ENCODE peak calls at places on chromosome 19, in six cellular contexts. One of them, this sample, is unnamed.

GRCh38 chr19:39083599-39083982 is 577 bp upstream of the ACP7 start:
- DNase-seq in breast epithelium: no peak
- DNase-seq in gastrocnemius medialis: no peak
- DNase-seq in cardiac muscle cell: no peak
- DNase-seq in SK-N-SH: no peak
- DNase-seq in psoas muscle: no peak
- DNase-seq in this sample: no peak

GRCh38 chr19:8459520-8460260 is 14.9 kb downstream of the HNRNPM start:
- DNase-seq in breast epithelium: no peak
- DNase-seq in gastrocnemius medialis: no peak
- DNase-seq in cardiac muscle cell: peak; percentile 63
- DNase-seq in SK-N-SH: no peak
- DNase-seq in psoas muscle: no peak
- DNase-seq in this sample: no peak

GRCh38 chr19:37950471-37951175 is 43.6 kb downstream of the SIPA1L3 start:
- DNase-seq in breast epithelium: no peak
- DNase-seq in gastrocnemius medialis: no peak
- DNase-seq in cardiac muscle cell: no peak
- DNase-seq in SK-N-SH: no peak
- DNase-seq in psoas muscle: no peak
- DNase-seq in this sample: no peak

GRCh38 chr19:37563518-37563917 is 31.1 kb downstream of the ZNF571 start:
- DNase-seq in breast epithelium: no peak
- DNase-seq in gastrocnemius medialis: no peak
- DNase-seq in cardiac muscle cell: no peak
- DNase-seq in SK-N-SH: no peak
- DNase-seq in psoas muscle: no peak
- DNase-seq in this sample: no peak

GRCh38 chr19:13987101-13987890 is 18.8 kb downstream of the RFX1 start:
- DNase-seq in breast epithelium: no peak
- DNase-seq in gastrocnemius medialis: peak; percentile 93
- DNase-seq in cardiac muscle cell: no peak
- DNase-seq in SK-N-SH: peak; percentile 53
- DNase-seq in psoas muscle: peak; percentile 92
- DNase-seq in this sample: peak; percentile 84

GRCh38 chr19:15529774-15530372 is 21.5 kb downstream of the CYP4F22 start:
- DNase-seq in breast epithelium: no peak
- DNase-seq in gastrocnemius medialis: no peak
- DNase-seq in cardiac muscle cell: peak; percentile 31
- DNase-seq in SK-N-SH: no peak
- DNase-seq in psoas muscle: no peak
- DNase-seq in this sample: no peak

GRCh38 chr19:55113570-55114039 is 3.8 kb downstream of the PPP1R12C start:
- DNase-seq in breast epithelium: peak; percentile 76
- DNase-seq in gastrocnemius medialis: peak; percentile 73
- DNase-seq in cardiac muscle cell: peak; percentile 95
- DNase-seq in SK-N-SH: peak; percentile 70
- DNase-seq in psoas muscle: peak; percentile 91
- DNase-seq in this sample: peak; percentile 83

GRCh38 chr19:3556978-3557460 is 367 bp downstream of the MFSD12 start:
- DNase-seq in breast epithelium: no peak
- DNase-seq in gastrocnemius medialis: no peak
- DNase-seq in cardiac muscle cell: peak; percentile 23
- DNase-seq in SK-N-SH: peak; percentile 74
- DNase-seq in psoas muscle: peak; percentile 76
- DNase-seq in this sample: peak; percentile 79

GRCh38 chr19:7862413-7862951 is 11.7 kb downstream of the PRR36 start:
- DNase-seq in breast epithelium: peak; percentile 65
- DNase-seq in gastrocnemius medialis: no peak
- DNase-seq in cardiac muscle cell: peak; percentile 70
- DNase-seq in SK-N-SH: peak; percentile 99
- DNase-seq in psoas muscle: peak; percentile 72
- DNase-seq in this sample: peak; percentile 88

GRCh38 chr19:35281303-35281702 is 1.0 kb upstream of the HAMP start:
- DNase-seq in breast epithelium: no peak
- DNase-seq in gastrocnemius medialis: no peak
- DNase-seq in cardiac muscle cell: no peak
- DNase-seq in SK-N-SH: no peak
- DNase-seq in psoas muscle: no peak
- DNase-seq in this sample: no peak

GRCh38 chr19:17944301-17944700 is 11.5 kb downstream of the CCDC124 start:
- DNase-seq in breast epithelium: no peak
- DNase-seq in gastrocnemius medialis: no peak
- DNase-seq in cardiac muscle cell: peak; percentile 71
- DNase-seq in SK-N-SH: no peak
- DNase-seq in psoas muscle: no peak
- DNase-seq in this sample: no peak

GRCh38 chr19:13015361-13016231 is 20.3 kb downstream of the NFIX start:
- DNase-seq in breast epithelium: no peak
- DNase-seq in gastrocnemius medialis: no peak
- DNase-seq in cardiac muscle cell: peak; percentile 53
- DNase-seq in SK-N-SH: no peak
- DNase-seq in psoas muscle: no peak
- DNase-seq in this sample: no peak

GRCh38 chr19:39325778-39326680 is 5.4 kb upstream of the LRFN1 start:
- DNase-seq in breast epithelium: no peak
- DNase-seq in gastrocnemius medialis: no peak
- DNase-seq in cardiac muscle cell: no peak
- DNase-seq in SK-N-SH: peak; percentile 53
- DNase-seq in psoas muscle: no peak
- DNase-seq in this sample: no peak

GRCh38 chr19:35419046-35419445 is 29.0 kb upstream of the FFAR2 start:
- DNase-seq in breast epithelium: no peak
- DNase-seq in gastrocnemius medialis: no peak
- DNase-seq in cardiac muscle cell: no peak
- DNase-seq in SK-N-SH: no peak
- DNase-seq in psoas muscle: peak; percentile 0
- DNase-seq in this sample: no peak

GRCh38 chr19:39531834-39532232 is 819 bp downstream of the EID2B start:
- DNase-seq in breast epithelium: peak; percentile 39
- DNase-seq in gastrocnemius medialis: no peak
- DNase-seq in cardiac muscle cell: no peak
- DNase-seq in SK-N-SH: no peak
- DNase-seq in psoas muscle: no peak
- DNase-seq in this sample: no peak

GRCh38 chr19:1571358-1571757 is 3.2 kb upstream of the MEX3D start:
- DNase-seq in breast epithelium: no peak
- DNase-seq in gastrocnemius medialis: no peak
- DNase-seq in cardiac muscle cell: no peak
- DNase-seq in SK-N-SH: no peak
- DNase-seq in psoas muscle: no peak
- DNase-seq in this sample: no peak

GRCh38 chr19:35710784-35711723 is 6.7 kb downstream of the ZBTB32 start:
- DNase-seq in breast epithelium: no peak
- DNase-seq in gastrocnemius medialis: no peak
- DNase-seq in cardiac muscle cell: no peak
- DNase-seq in SK-N-SH: no peak
- DNase-seq in psoas muscle: no peak
- DNase-seq in this sample: no peak

GRCh38 chr19:9881720-9882119 is 46.6 kb downstream of the PIN1 start:
- DNase-seq in breast epithelium: no peak
- DNase-seq in gastrocnemius medialis: no peak
- DNase-seq in cardiac muscle cell: no peak
- DNase-seq in SK-N-SH: no peak
- DNase-seq in psoas muscle: no peak
- DNase-seq in this sample: no peak

DNA sequence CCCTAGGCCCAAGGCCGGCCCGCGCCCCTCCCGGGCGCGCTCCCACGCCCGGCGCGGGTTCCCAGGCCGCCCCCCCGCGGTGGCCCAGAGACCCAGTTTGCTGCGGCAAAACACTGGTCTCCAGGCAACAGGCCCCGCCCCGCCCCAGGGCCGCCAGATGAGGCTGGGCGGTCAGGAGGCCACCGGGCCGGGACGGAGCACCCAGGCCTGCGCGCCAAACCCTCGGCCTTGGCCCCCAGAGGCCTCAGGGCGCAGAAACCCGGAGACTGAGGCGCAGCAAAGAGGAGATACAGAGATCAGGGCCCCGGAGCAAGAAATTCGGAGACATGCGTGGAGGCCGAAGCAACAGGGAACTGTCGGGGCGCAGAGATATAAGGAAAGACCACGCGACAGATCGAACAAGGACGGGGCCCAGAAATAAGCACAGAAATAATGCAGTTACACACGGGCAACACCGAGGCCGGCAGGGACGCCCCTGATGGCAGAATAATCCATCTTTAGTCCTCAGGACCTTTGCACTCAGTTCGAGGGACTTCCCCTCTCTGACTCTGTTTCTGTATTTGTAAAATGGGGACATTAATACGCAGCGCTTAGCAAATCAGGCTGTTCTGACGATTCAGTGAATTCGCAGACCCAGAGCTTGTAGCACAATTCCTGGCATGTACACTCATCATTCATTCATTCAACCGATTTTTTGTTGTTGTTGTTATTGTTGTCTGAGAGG is 20.8 kb upstream of the ERCC1 start:
- DNase-seq in breast epithelium: peak; percentile 96
- DNase-seq in gastrocnemius medialis: peak; percentile 84
- DNase-seq in cardiac muscle cell: peak; percentile 94
- DNase-seq in SK-N-SH: peak; percentile 95
- DNase-seq in psoas muscle: peak; percentile 97
- DNase-seq in this sample: peak; percentile 98
- TF ChIP-seq CTCF in breast epithelium: peak; percentile 24
- TF ChIP-seq CTCF in gastrocnemius medialis: no peak
- TF ChIP-seq CTCF in cardiac muscle cell: no peak
- TF ChIP-seq CTCF in SK-N-SH: no peak
- TF ChIP-seq CTCF in psoas muscle: no peak
- TF ChIP-seq CTCF in this sample: no peak

DNA sequence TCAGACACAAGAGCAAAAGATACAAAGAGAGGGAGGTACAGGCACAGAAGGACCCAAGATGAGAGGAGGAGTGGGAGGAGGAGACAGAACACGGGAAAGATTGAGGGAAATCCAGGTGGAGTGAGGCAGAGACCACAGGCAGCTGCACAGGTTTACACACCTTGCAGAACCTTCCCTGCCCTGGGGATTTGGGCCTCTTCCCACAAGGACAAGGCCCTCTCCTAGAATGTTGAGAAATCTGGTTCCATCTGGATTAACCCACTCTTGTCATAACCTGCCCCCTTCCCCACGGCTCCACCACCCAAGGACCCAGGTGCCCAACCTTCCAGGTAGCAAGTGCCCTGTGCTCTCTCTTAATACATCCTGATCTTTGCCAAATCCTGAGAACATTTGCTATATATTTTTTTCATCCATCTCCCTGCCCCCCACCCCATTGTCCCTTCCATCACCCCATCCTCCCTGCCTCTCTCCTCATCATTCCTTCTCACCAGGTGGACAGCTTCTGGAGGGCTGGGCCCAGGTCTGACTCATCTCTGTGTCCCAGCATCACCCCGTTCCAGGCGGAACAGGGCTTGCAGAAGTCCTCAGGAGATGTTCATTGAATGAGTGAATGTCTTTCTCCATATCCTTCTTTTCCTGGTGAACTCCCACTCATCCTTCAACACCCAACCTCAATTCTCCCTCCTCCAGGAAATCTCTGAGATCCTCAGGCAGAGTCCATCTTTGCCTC is 8.8 kb upstream of the KLK8 start:
- DNase-seq in breast epithelium: no peak
- DNase-seq in gastrocnemius medialis: no peak
- DNase-seq in cardiac muscle cell: no peak
- DNase-seq in SK-N-SH: no peak
- DNase-seq in psoas muscle: no peak
- DNase-seq in this sample: no peak
- H3K27me3 ChIP-seq in breast epithelium: no peaks in the 10 kb centered on the region
- H3K27me3 ChIP-seq in gastrocnemius medialis: peaks cover under 1% of the 10 kb centered on the region
- H3K27me3 ChIP-seq in cardiac muscle cell: peaks cover 60% of the 10 kb centered on the region
- H3K27me3 ChIP-seq in SK-N-SH: peaks cover 62% of the 10 kb centered on the region
- H3K27me3 ChIP-seq in psoas muscle: peaks cover 17% of the 10 kb centered on the region
- H3K27me3 ChIP-seq in this sample: peaks cover 17% of the 10 kb centered on the region

GRCh38 chr19:43956827-43957226 is 5.8 kb downstream of the ZNF221 start:
- DNase-seq in breast epithelium: no peak
- DNase-seq in gastrocnemius medialis: no peak
- DNase-seq in cardiac muscle cell: no peak
- DNase-seq in SK-N-SH: no peak
- DNase-seq in psoas muscle: no peak
- DNase-seq in this sample: no peak

GRCh38 chr19:43950834-43951626 is at the start of gene ZNF221:
- DNase-seq in breast epithelium: peak; percentile 84
- DNase-seq in gastrocnemius medialis: peak; percentile 87
- DNase-seq in cardiac muscle cell: peak; percentile 100
- DNase-seq in SK-N-SH: peak; percentile 87
- DNase-seq in psoas muscle: peak; percentile 94
- DNase-seq in this sample: peak; percentile 93
- TF ChIP-seq CTCF in breast epithelium: peak; percentile 45
- TF ChIP-seq CTCF in gastrocnemius medialis: peak; percentile 41
- TF ChIP-seq CTCF in cardiac muscle cell: peak; percentile 36
- TF ChIP-seq CTCF in SK-N-SH: peak; percentile 43
- TF ChIP-seq CTCF in psoas muscle: peak; percentile 41
- TF ChIP-seq CTCF in this sample: peak; percentile 51

GRCh38 chr19:28980236-28980868 is 232.6 kb downstream of the UQCRFS1 start:
- DNase-seq in breast epithelium: no peak
- DNase-seq in gastrocnemius medialis: no peak
- DNase-seq in cardiac muscle cell: peak; percentile 42
- DNase-seq in SK-N-SH: no peak
- DNase-seq in psoas muscle: no peak
- DNase-seq in this sample: no peak

GRCh38 chr19:28972144-28972543 is 240.8 kb downstream of the UQCRFS1 start:
- DNase-seq in breast epithelium: no peak
- DNase-seq in gastrocnemius medialis: no peak
- DNase-seq in cardiac muscle cell: no peak
- DNase-seq in SK-N-SH: no peak
- DNase-seq in psoas muscle: no peak
- DNase-seq in this sample: no peak

GRCh38 chr19:28981994-28982393 is 231.0 kb downstream of the UQCRFS1 start:
- DNase-seq in breast epithelium: no peak
- DNase-seq in gastrocnemius medialis: no peak
- DNase-seq in cardiac muscle cell: no peak
- DNase-seq in SK-N-SH: no peak
- DNase-seq in psoas muscle: no peak
- DNase-seq in this sample: no peak

DNA sequence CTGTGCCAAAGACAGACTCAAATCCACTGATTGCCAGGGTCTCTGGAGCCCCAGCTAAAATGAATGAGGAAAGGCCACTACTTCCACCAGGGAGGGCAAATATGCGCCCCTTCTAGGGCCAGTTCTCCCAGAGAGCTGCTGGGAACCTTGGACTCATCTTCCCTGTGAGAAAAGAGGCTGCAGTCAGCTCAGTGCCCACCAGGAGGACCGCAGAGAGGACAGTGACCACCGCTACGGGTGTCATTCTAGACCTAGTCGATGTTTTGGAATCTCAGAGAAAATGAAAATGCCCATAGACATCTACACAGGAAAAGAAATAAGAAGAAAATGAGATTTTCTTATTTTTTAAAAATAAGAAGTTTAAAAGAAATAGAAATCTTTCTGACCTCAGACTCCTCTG is 235.1 kb downstream of the UQCRFS1 start:
- DNase-seq in breast epithelium: no peak
- DNase-seq in gastrocnemius medialis: no peak
- DNase-seq in cardiac muscle cell: no peak
- DNase-seq in SK-N-SH: no peak
- DNase-seq in psoas muscle: no peak
- DNase-seq in this sample: no peak
- H3K27me3 ChIP-seq in breast epithelium: no peaks in the 10 kb centered on the region
- H3K27me3 ChIP-seq in gastrocnemius medialis: no peaks in the 10 kb centered on the region
- H3K27me3 ChIP-seq in cardiac muscle cell: no peaks in the 10 kb centered on the region
- H3K27me3 ChIP-seq in SK-N-SH: no peaks in the 10 kb centered on the region
- H3K27me3 ChIP-seq in psoas muscle: no peaks in the 10 kb centered on the region
- H3K27me3 ChIP-seq in this sample: no peaks in the 10 kb centered on the region